ENCODE peak calls at places on chromosome 11, in four cellular contexts. One of them, this sample, is unnamed.

GRCh38 chr11:46369458-46370152 is 11.9 kb upstream of the MDK start:
- DNase-seq in psoas muscle: no peak
- DNase-seq in IMR-90: peak; percentile 77
- DNase-seq in HCT116: peak; percentile 48
- DNase-seq in this sample: peak; percentile 56

GRCh38 chr11:114340311-114341131 is 44.3 kb downstream of the NNMT start:
- DNase-seq in HCT116: peak; percentile 51
- DNase-seq in IMR-90: peak; percentile 82
- DNase-seq in psoas muscle: peak; percentile 39
- DNase-seq in this sample: peak; percentile 15

GRCh38 chr11:77037057-77037456 is 2.9 kb downstream of the B3GNT6 start:
- DNase-seq in psoas muscle: no peak
- DNase-seq in IMR-90: no peak
- DNase-seq in HCT116: no peak
- DNase-seq in this sample: no peak

GRCh38 chr11:35009191-35009940 is 92.9 kb downstream of the PDHX start:
- DNase-seq in HCT116: peak; percentile 96
- DNase-seq in psoas muscle: no peak
- DNase-seq in IMR-90: peak; percentile 74
- DNase-seq in this sample: no peak

GRCh38 chr11:111957663-111958415 is 20.7 kb downstream of the DIXDC1 start:
- DNase-seq in IMR-90: no peak
- DNase-seq in HCT116: no peak
- DNase-seq in psoas muscle: peak; percentile 62
- DNase-seq in this sample: no peak

GRCh38 chr11:61855939-61856730 is 28.0 kb downstream of the FADS2 start:
- DNase-seq in psoas muscle: no peak
- DNase-seq in HCT116: no peak
- DNase-seq in IMR-90: peak; percentile 11
- DNase-seq in this sample: no peak

GRCh38 chr11:29200776-29201574 is 815.9 kb downstream of the KCNA4 start:
- DNase-seq in HCT116: no peak
- DNase-seq in psoas muscle: no peak
- DNase-seq in IMR-90: no peak
- DNase-seq in this sample: no peak

GRCh38 chr11:95132956-95133355 is 43.3 kb downstream of the ENDOD1 start:
- DNase-seq in IMR-90: no peak
- DNase-seq in HCT116: no peak
- DNase-seq in psoas muscle: no peak
- DNase-seq in this sample: no peak

GRCh38 chr11:65571940-65572339 is 398 bp upstream of the FAM89B start:
- DNase-seq in psoas muscle: no peak
- DNase-seq in HCT116: no peak
- DNase-seq in IMR-90: peak; percentile 44
- DNase-seq in this sample: no peak

GRCh38 chr11:62593434-62594044 is 2.2 kb upstream of the TUT1 start:
- DNase-seq in psoas muscle: peak; percentile 80
- DNase-seq in HCT116: no peak
- DNase-seq in IMR-90: peak; percentile 70
- DNase-seq in this sample: peak; percentile 73

GRCh38 chr11:100777736-100778135 is 90.6 kb downstream of the ARHGAP42 start:
- DNase-seq in HCT116: no peak
- DNase-seq in psoas muscle: no peak
- DNase-seq in IMR-90: no peak
- DNase-seq in this sample: no peak

GRCh38 chr11:68322031-68322388 is 9.6 kb downstream of the LRP5 start:
- DNase-seq in psoas muscle: no peak
- DNase-seq in IMR-90: no peak
- DNase-seq in HCT116: no peak
- DNase-seq in this sample: no peak
- H3K4me1 ChIP-seq in psoas muscle: peaks cover 28% of the 10 kb centered on the region
- H3K4me1 ChIP-seq in IMR-90: no peaks in the 10 kb centered on the region
- H3K4me1 ChIP-seq in HCT116: peaks cover 24% of the 10 kb centered on the region
- H3K4me1 ChIP-seq in this sample: peaks cover 64% of the 10 kb centered on the region

DNA sequence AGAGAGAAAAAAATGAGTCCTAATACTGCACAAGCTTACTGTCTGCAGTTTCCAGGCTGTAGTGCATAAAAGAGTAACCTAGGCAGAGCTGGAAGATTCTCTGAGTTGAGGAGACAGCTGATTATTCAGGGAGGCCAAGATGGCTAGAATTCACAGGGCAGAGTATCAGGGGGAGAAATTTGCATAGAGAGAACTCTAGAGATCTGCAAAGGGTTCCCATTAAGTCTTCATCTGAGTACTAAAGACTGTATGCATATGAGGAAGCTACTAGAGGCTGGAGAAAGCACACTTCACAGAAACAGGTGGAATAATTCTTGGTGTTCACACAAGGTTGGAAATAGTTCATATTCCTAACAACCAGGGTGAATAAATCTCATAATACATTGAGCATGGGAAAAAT is 66.6 kb upstream of the RRAS2 start:
- DNase-seq in IMR-90: no peak
- DNase-seq in psoas muscle: no peak
- DNase-seq in HCT116: no peak
- DNase-seq in this sample: no peak
- H3K4me1 ChIP-seq in IMR-90: peaks cover 12% of the 10 kb centered on the region
- H3K4me1 ChIP-seq in psoas muscle: peaks cover 30% of the 10 kb centered on the region
- H3K4me1 ChIP-seq in HCT116: peaks cover 14% of the 10 kb centered on the region
- H3K4me1 ChIP-seq in this sample: peaks cover 38% of the 10 kb centered on the region

GRCh38 chr11:12787847-12788246 is 113.6 kb downstream of the TEAD1 start:
- DNase-seq in HCT116: no peak
- DNase-seq in psoas muscle: no peak
- DNase-seq in IMR-90: peak; percentile 90
- DNase-seq in this sample: no peak

GRCh38 chr11:12784987-12785386 is 110.8 kb downstream of the TEAD1 start:
- DNase-seq in psoas muscle: peak; percentile 37
- DNase-seq in HCT116: no peak
- DNase-seq in IMR-90: no peak
- DNase-seq in this sample: peak; percentile 26

GRCh38 chr11:12785901-12786300 is 111.7 kb downstream of the TEAD1 start:
- DNase-seq in psoas muscle: no peak
- DNase-seq in IMR-90: no peak
- DNase-seq in HCT116: no peak
- DNase-seq in this sample: no peak

GRCh38 chr11:12786891-12787290 is 112.7 kb downstream of the TEAD1 start:
- DNase-seq in IMR-90: no peak
- DNase-seq in psoas muscle: no peak
- DNase-seq in HCT116: no peak
- DNase-seq in this sample: no peak

DNA sequence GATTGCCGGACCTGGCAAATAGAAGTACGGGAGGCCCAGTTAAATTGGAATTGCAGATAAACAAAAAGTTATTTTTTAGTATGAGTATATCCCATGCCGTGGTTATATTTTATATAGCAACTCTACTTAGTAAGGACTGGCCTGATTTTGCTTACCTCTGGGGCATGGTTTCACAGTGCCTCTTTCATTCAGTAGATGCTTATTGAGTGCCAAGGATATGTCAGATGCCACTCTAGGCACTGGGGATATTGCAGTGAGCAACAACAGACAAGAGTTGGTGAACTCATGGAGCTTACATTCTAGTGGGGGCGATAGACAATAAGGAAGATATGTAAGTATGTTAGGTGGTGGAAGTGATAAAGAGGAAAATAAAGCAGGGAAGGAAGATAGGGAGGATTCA is 112.2 kb downstream of the TEAD1 start:
- DNase-seq in IMR-90: no peak
- DNase-seq in psoas muscle: no peak
- DNase-seq in HCT116: no peak
- DNase-seq in this sample: no peak
- H3K4me1 ChIP-seq in IMR-90: peaks cover 19% of the 10 kb centered on the region
- H3K4me1 ChIP-seq in psoas muscle: peaks cover 75% of the 10 kb centered on the region
- H3K4me1 ChIP-seq in HCT116: peaks cover 33% of the 10 kb centered on the region
- H3K4me1 ChIP-seq in this sample: peaks cover 32% of the 10 kb centered on the region

DNA sequence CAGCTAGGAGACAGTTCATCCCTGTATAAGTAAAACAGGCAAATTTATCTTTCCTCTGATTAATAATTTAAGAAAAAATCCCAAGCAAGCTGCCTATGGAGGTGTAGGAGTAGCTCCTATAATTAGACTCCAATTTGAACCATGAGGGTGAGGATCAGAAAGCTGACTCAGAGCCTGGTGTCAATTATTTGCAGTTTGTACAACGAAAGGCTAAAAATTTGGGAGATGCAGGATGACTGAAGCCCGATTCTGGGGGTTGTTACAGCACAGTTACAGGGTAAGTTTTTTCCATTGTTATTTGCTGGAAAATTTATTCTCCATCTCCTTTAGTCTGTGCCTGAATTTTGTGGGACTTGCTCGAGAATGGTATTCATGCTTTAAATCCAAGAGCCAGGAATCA is 359.4 kb upstream of the CCDC90B start:
- DNase-seq in IMR-90: no peak
- DNase-seq in psoas muscle: no peak
- DNase-seq in HCT116: no peak
- DNase-seq in this sample: no peak
- H3K4me1 ChIP-seq in IMR-90: no peaks in the 10 kb centered on the region
- H3K4me1 ChIP-seq in psoas muscle: no peaks in the 10 kb centered on the region
- H3K4me1 ChIP-seq in HCT116: no peaks in the 10 kb centered on the region
- H3K4me1 ChIP-seq in this sample: peaks cover 12% of the 10 kb centered on the region

GRCh38 chr11:63866211-63866610 is 27.3 kb downstream of the MARK2 start:
- DNase-seq in HCT116: no peak
- DNase-seq in psoas muscle: peak; percentile 35
- DNase-seq in IMR-90: peak; percentile 61
- DNase-seq in this sample: no peak
- H3K4me1 ChIP-seq in HCT116: peaks cover 3% of the 10 kb centered on the region
- H3K4me1 ChIP-seq in psoas muscle: peaks cover 50% of the 10 kb centered on the region
- H3K4me1 ChIP-seq in IMR-90: peaks cover 12% of the 10 kb centered on the region
- H3K4me1 ChIP-seq in this sample: peaks cover 57% of the 10 kb centered on the region

This sample was measured in heart right ventricle.